ENCODE peak calls at places on chromosomes 7 and 10, in five cellular contexts. M, G, O, Y and F are unnamed samples.

GRCh38 chr10:73653701-73654100 is 2.1 kb downstream of the SYNPO2L start:
- DNase-seq in G (peak; percentile 60), M (no peak), Y (no peak), O (peak; percentile 40), F (no peak)

GRCh38 chr10:78983608-78984007 is 85.2 kb upstream of the ZMIZ1 start:
- DNase-seq in G (no peak), M (no peak), Y (no peak), O (no peak), F (no peak)

GRCh38 chr7:111564078-111564477 is 1.8 kb upstream of the IMMP2L start:
- DNase-seq in O (no peak), M (no peak), Y (no peak), G (no peak), F (no peak)

GRCh38 chr7:32244806-32245345 is 174.7 kb upstream of the PDE1C start:
- DNase-seq in G (no peak), M (no peak), O (no peak), Y (no peak), F (no peak)

GRCh38 chr7:151844080-151844827 is 32.7 kb downstream of the PRKAG2 start:
- DNase-seq in O (no peak), Y (no peak), M (no peak), G (peak; percentile 77), F (peak; percentile 31)

GRCh38 chr10:110549211-110549610 is 18.3 kb upstream of the SMC3 start:
- DNase-seq in M (no peak), Y (no peak), O (no peak), G (no peak), F (no peak)

GRCh38 chr7:26699761-26700160 is 164.6 kb downstream of the SKAP2 start:
- DNase-seq in G (no peak), M (no peak), O (no peak), Y (no peak), F (no peak)

GRCh38 chr7:73429622-73430505 is 3.7 kb upstream of the FZD9 start:
- DNase-seq in O (no peak), G (no peak), M (no peak), Y (no peak), F (no peak)

GRCh38 chr7:23864984-23865383 is 155.0 kb downstream of the STK31 start:
- DNase-seq in M (no peak), Y (no peak), O (peak; percentile 18), G (peak; percentile 43), F (no peak)

GRCh38 chr10:5400843-5401242 is 3.8 kb downstream of the TUBAL3 start:
- DNase-seq in M (no peak), O (no peak), G (no peak), Y (no peak), F (no peak)

GRCh38 chr7:117401293-117402002 is 25.8 kb downstream of the ASZ1 start:
- DNase-seq in M (no peak), Y (no peak), G (peak; percentile 18), O (no peak), F (no peak)

GRCh38 chr7:95411666-95412065 is 15.5 kb upstream of the PON3 start:
- DNase-seq in M (no peak), O (no peak), G (no peak), Y (no peak), F (no peak)

GRCh38 chr10:1102392-1102791 is 46.2 kb downstream of the WDR37 start:
- DNase-seq in O (no peak), Y (no peak), M (no peak), G (peak; percentile 24), F (no peak)

GRCh38 chr7:64774204-64774842 is 19.9 kb upstream of the ZNF138 start:
- DNase-seq in Y (no peak), M (no peak), G (no peak), O (no peak), F (no peak)

GRCh38 chr7:6375346-6376101 is 72.2 kb downstream of the DAGLB start:
- DNase-seq in O (peak; percentile 70), Y (no peak), G (peak; percentile 49), M (no peak), F (peak; percentile 35)

GRCh38 chr7:4216016-4216415 is 466.1 kb upstream of the FOXK1 start:
- DNase-seq in M (no peak), G (no peak), Y (no peak), O (no peak), F (no peak)

GRCh38 chr7:85840532-85840931 is 653.7 kb upstream of the SEMA3D start:
- DNase-seq in Y (no peak), M (no peak), O (peak; percentile 64), G (peak; percentile 13), F (no peak)

GRCh38 chr7:114703677-114704076 is 218.2 kb upstream of the MDFIC start:
- DNase-seq in G (peak; percentile 42), M (no peak), Y (no peak), O (peak; percentile 20), F (no peak)

GRCh38 chr7:1537631-1538412 is 7.3 kb downstream of the MAFK start:
- DNase-seq in O (peak; percentile 95), Y (no peak), M (peak; percentile 82), G (peak; percentile 97), F (peak; percentile 99)

GRCh38 chr10:113854757-113855626 is 531 bp downstream of the NHLRC2 start:
- DNase-seq in G (peak; percentile 28), O (peak; percentile 81), M (no peak), Y (no peak), F (peak; percentile 61)

GRCh38 chr7:1571261-1571650 is 1.4 kb upstream of the PSMG3 start:
- DNase-seq in Y (no peak), O (peak; percentile 87), M (no peak), G (peak; percentile 68), F (peak; percentile 88)

GRCh38 chr7:141663081-141663510 is 38.9 kb downstream of the DENND11 start:
- DNase-seq in G (no peak), M (no peak), O (no peak), Y (no peak), F (no peak)

GRCh38 chr7:141558544-141559183 is 7.5 kb downstream of the AGK start:
- DNase-seq in G (peak; percentile 55), O (peak; percentile 18), M (no peak), Y (no peak), F (no peak)

GRCh38 chr7:23418046-23418445 is 52.2 kb downstream of the IGF2BP3 start:
- DNase-seq in O (peak; percentile 84), Y (no peak), G (peak; percentile 66), M (no peak), F (peak; percentile 15)

GRCh38 chr10:24957624-24958435 is 5.4 kb upstream of the PRTFDC1 start:
- DNase-seq in Y (no peak), G (peak; percentile 95), M (no peak), O (peak; percentile 91), F (peak; percentile 69)

GRCh38 chr7:33716581-33717477 is 188.5 kb upstream of the BMPER start:
- DNase-seq in Y (no peak), G (peak; percentile 66), M (peak; percentile 42), O (peak; percentile 52), F (peak; percentile 63)

GRCh38 chr7:68488366-68489060 is 1109.8 kb upstream of the AUTS2 start:
- DNase-seq in M (no peak), G (no peak), O (no peak), Y (no peak), F (no peak)

GRCh38 chr7:28115261-28115660 is 65.3 kb downstream of the JAZF1 start:
- DNase-seq in O (no peak), M (no peak), G (no peak), Y (no peak), F (no peak)

GRCh38 chr10:60209874-60210584 is 179.6 kb downstream of the ANK3 start:
- DNase-seq in M (no peak), G (no peak), Y (no peak), O (no peak), F (peak; percentile 11)

GRCh38 chr10:110258542-110258941 is 46.2 kb downstream of the SMNDC1 start:
- DNase-seq in G (no peak), Y (no peak), M (no peak), O (no peak), F (no peak)

GRCh38 chr7:13821152-13821787 is 168.2 kb downstream of the ETV1 start:
- DNase-seq in G (peak; percentile 70), M (no peak), Y (no peak), O (no peak), F (no peak)

GRCh38 chr10:97726636-97727178 is 10.2 kb upstream of the ZFYVE27 start:
- DNase-seq in M (no peak), G (peak; percentile 85), O (peak; percentile 87), Y (no peak), F (peak; percentile 78)

GRCh38 chr7:124085168-124085567 is 52.3 kb upstream of the TMEM229A start:
- DNase-seq in G (no peak), M (no peak), O (no peak), Y (no peak), F (no peak)

GRCh38 chr10:51960494-51960895 is 261.1 kb upstream of the CSTF2T start:
- DNase-seq in O (peak; percentile 61), Y (no peak), G (peak; percentile 76), M (peak; percentile 32), F (no peak)

GRCh38 chr10:11197854-11198253 is 180.2 kb downstream of the CELF2 start:
- DNase-seq in G (no peak), Y (no peak), M (no peak), O (no peak), F (no peak)

GRCh38 chr10:14456218-14456869 is 125.6 kb upstream of the FRMD4A start:
- DNase-seq in M (no peak), G (no peak), O (no peak), Y (no peak), F (no peak)

GRCh38 chr10:49749556-49750491 is 12.3 kb downstream of the OGDHL start:
- DNase-seq in G (no peak), M (no peak), O (no peak), Y (no peak), F (no peak)

GRCh38 chr10:59088912-59089573 is 87.4 kb upstream of the PHYHIPL start:
- DNase-seq in G (no peak), O (no peak), M (no peak), Y (no peak), F (no peak)

GRCh38 chr7:108246227-108246837 is 116.2 kb upstream of the LAMB4 start:
- DNase-seq in G (peak; percentile 96), O (peak; percentile 82), M (peak; percentile 87), Y (peak; percentile 19), F (peak; percentile 50)

DNA sequence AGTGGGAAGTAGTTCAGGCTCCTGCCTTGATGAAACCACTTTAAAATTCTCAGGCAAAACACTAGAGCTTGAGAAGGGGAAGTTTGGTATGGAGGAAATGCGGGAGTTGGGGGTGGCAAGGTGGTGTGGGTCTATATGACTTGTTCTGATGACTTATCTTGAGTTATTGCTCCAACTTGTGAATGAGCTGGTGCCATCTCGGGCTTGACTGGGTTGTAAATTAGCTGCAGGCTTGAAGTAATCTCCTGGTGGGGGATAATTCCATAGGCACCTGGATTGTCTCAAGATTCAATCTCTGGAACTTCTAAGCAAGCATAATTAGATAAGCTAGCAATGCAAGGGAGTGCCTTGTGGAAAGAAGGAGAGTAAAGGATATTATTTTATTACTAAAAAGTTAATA is 29.0 kb downstream of the MRPL32 start:
- DNase-seq in M (no peak), O (no peak), G (no peak), Y (no peak), F (peak; percentile 55)
- H2BK120ac ChIP-seq in M (no peak overlapping the region), O (no peak overlapping the region), G (no peak overlapping the region), Y (no peak overlapping the region), F (no peak overlapping the region)

GRCh38 chr10:86023336-86023735 is 343.3 kb downstream of the GRID1 start:
- DNase-seq in O (no peak), G (no peak), Y (no peak), M (no peak), F (no peak)
- H4K8ac ChIP-seq in O (no peak overlapping the region), G (no peak overlapping the region), Y (no peak overlapping the region), M (no peak overlapping the region), F (no peak overlapping the region)

GRCh38 chr10:119368581-119368980 is 161.2 kb downstream of the GRK5 start:
- DNase-seq in G (no peak), M (no peak), O (no peak), Y (no peak), F (no peak)
- H3K4me3 ChIP-seq in G (no peak overlapping the region), M (no peak overlapping the region), O (no peak overlapping the region), Y (no peak overlapping the region), F (no peak overlapping the region)

GRCh38 chr7:83415840-83416239 is 233.1 kb downstream of the SEMA3E start:
- DNase-seq in Y (no peak), G (no peak), M (peak; percentile 15), O (no peak), F (no peak)
- H2BK120ac ChIP-seq in Y (no peak overlapping the region), G (no peak overlapping the region), M (no peak overlapping the region), O (no peak overlapping the region), F (no peak overlapping the region)